ENCODE peak calls at places on chromosomes 7 and 10, in seven cellular contexts. One of them, this sample, is unnamed. For H3K4me1, the result is how much of the 10 kb centered on the place peaks cover.

GRCh38 chr7:516606-517456 is 2.8 kb downstream of the PDGFA start:
- DNase-seq in left lung: peak
- DNase-seq in stomach: peak
- DNase-seq in cardiac muscle cell: peak
- DNase-seq in pancreas: peak
- DNase-seq in K562: peak
- DNase-seq in esophagus squamous epithelium: no peak
- DNase-seq in this sample: no peak

GRCh38 chr7:50359995-50360925 is 55.7 kb downstream of the IKZF1 start:
- DNase-seq in K562: peak
- DNase-seq in cardiac muscle cell: no peak
- DNase-seq in esophagus squamous epithelium: no peak
- DNase-seq in stomach: no peak
- DNase-seq in left lung: no peak
- DNase-seq in pancreas: no peak
- DNase-seq in this sample: no peak

GRCh38 chr7:29955799-29956476 is 33.7 kb downstream of the SCRN1 start:
- DNase-seq in esophagus squamous epithelium: no peak
- DNase-seq in pancreas: no peak
- DNase-seq in cardiac muscle cell: no peak
- DNase-seq in stomach: no peak
- DNase-seq in K562: no peak
- DNase-seq in left lung: peak
- DNase-seq in this sample: no peak

GRCh38 chr10:13707156-13707881 is 120.6 kb downstream of the PRPF18 start:
- DNase-seq in stomach: peak
- DNase-seq in K562: peak
- DNase-seq in cardiac muscle cell: peak
- DNase-seq in pancreas: peak
- DNase-seq in left lung: peak
- DNase-seq in esophagus squamous epithelium: no peak
- DNase-seq in this sample: peak

GRCh38 chr10:100858742-100859141 is 54.0 kb upstream of the SLF2 start:
- DNase-seq in cardiac muscle cell: no peak
- DNase-seq in esophagus squamous epithelium: no peak
- DNase-seq in stomach: no peak
- DNase-seq in K562: no peak
- DNase-seq in left lung: no peak
- DNase-seq in pancreas: no peak
- DNase-seq in this sample: no peak

GRCh38 chr10:69176823-69177222 is 3.2 kb upstream of the SUPV3L1 start:
- DNase-seq in pancreas: no peak
- DNase-seq in cardiac muscle cell: no peak
- DNase-seq in K562: no peak
- DNase-seq in stomach: no peak
- DNase-seq in esophagus squamous epithelium: no peak
- DNase-seq in left lung: no peak
- DNase-seq in this sample: no peak

GRCh38 chr10:132960651-132961419 is 18.5 kb upstream of the CFAP46 start:
- DNase-seq in pancreas: no peak
- DNase-seq in esophagus squamous epithelium: no peak
- DNase-seq in K562: no peak
- DNase-seq in stomach: no peak
- DNase-seq in left lung: peak
- DNase-seq in cardiac muscle cell: no peak
- DNase-seq in this sample: no peak

GRCh38 chr10:6755891-6756460 is 175.9 kb upstream of the PRKCQ start:
- DNase-seq in stomach: no peak
- DNase-seq in cardiac muscle cell: no peak
- DNase-seq in esophagus squamous epithelium: no peak
- DNase-seq in left lung: no peak
- DNase-seq in pancreas: no peak
- DNase-seq in K562: no peak
- DNase-seq in this sample: peak

GRCh38 chr10:125222515-125222914 is 62.2 kb upstream of the CTBP2 start:
- DNase-seq in esophagus squamous epithelium: no peak
- DNase-seq in pancreas: no peak
- DNase-seq in cardiac muscle cell: no peak
- DNase-seq in stomach: no peak
- DNase-seq in left lung: no peak
- DNase-seq in K562: no peak
- DNase-seq in this sample: no peak

GRCh38 chr7:22561356-22561755 is 61.4 kb upstream of the STEAP1B start:
- DNase-seq in esophagus squamous epithelium: no peak
- DNase-seq in pancreas: peak
- DNase-seq in K562: no peak
- DNase-seq in cardiac muscle cell: peak
- DNase-seq in stomach: no peak
- DNase-seq in left lung: peak
- DNase-seq in this sample: no peak

GRCh38 chr7:135074096-135074495 is 73.8 kb upstream of the TMEM140 start:
- DNase-seq in esophagus squamous epithelium: no peak
- DNase-seq in left lung: no peak
- DNase-seq in K562: no peak
- DNase-seq in stomach: no peak
- DNase-seq in cardiac muscle cell: no peak
- DNase-seq in pancreas: no peak
- DNase-seq in this sample: peak

GRCh38 chr10:74975758-74976157 is 135.7 kb upstream of the SAMD8 start:
- DNase-seq in stomach: no peak
- DNase-seq in K562: no peak
- DNase-seq in cardiac muscle cell: no peak
- DNase-seq in esophagus squamous epithelium: no peak
- DNase-seq in pancreas: no peak
- DNase-seq in left lung: no peak
- DNase-seq in this sample: no peak

GRCh38 chr10:74977072-74977471 is 134.4 kb upstream of the SAMD8 start:
- DNase-seq in pancreas: no peak
- DNase-seq in K562: no peak
- DNase-seq in esophagus squamous epithelium: no peak
- DNase-seq in left lung: no peak
- DNase-seq in stomach: no peak
- DNase-seq in cardiac muscle cell: no peak
- DNase-seq in this sample: no peak

GRCh38 chr10:74976565-74976964 is 134.9 kb upstream of the SAMD8 start:
- DNase-seq in cardiac muscle cell: no peak
- DNase-seq in K562: no peak
- DNase-seq in pancreas: no peak
- DNase-seq in stomach: no peak
- DNase-seq in left lung: no peak
- DNase-seq in esophagus squamous epithelium: no peak
- DNase-seq in this sample: no peak

GRCh38 chr10:74981831-74982633 is 129.4 kb upstream of the SAMD8 start:
- DNase-seq in pancreas: peak
- DNase-seq in cardiac muscle cell: no peak
- DNase-seq in stomach: no peak
- DNase-seq in esophagus squamous epithelium: no peak
- DNase-seq in K562: no peak
- DNase-seq in left lung: no peak
- DNase-seq in this sample: no peak

GRCh38 chr10:74977913-74978847 is 133.3 kb upstream of the SAMD8 start:
- DNase-seq in pancreas: no peak
- DNase-seq in stomach: no peak
- DNase-seq in cardiac muscle cell: no peak
- DNase-seq in esophagus squamous epithelium: no peak
- DNase-seq in K562: no peak
- DNase-seq in left lung: no peak
- DNase-seq in this sample: no peak
- H3K4me3 ChIP-seq in pancreas: no peak
- H3K4me3 ChIP-seq in stomach: no peak
- H3K4me3 ChIP-seq in cardiac muscle cell: no peak
- H3K4me3 ChIP-seq in esophagus squamous epithelium: no peak
- H3K4me3 ChIP-seq in K562: no peak
- H3K4me3 ChIP-seq in left lung: no peak
- H3K4me3 ChIP-seq in this sample: no peak

GRCh38 chr10:32346134-32346550 is 816 bp downstream of the EPC1 start:
- DNase-seq in stomach: peak
- DNase-seq in K562: peak
- DNase-seq in left lung: peak
- DNase-seq in esophagus squamous epithelium: peak
- DNase-seq in pancreas: peak
- DNase-seq in cardiac muscle cell: peak
- DNase-seq in this sample: peak
- H3K4me1 ChIP-seq in stomach: under half
- H3K4me1 ChIP-seq in K562: under half
- H3K4me1 ChIP-seq in left lung: half or more
- H3K4me1 ChIP-seq in esophagus squamous epithelium: under half
- H3K4me1 ChIP-seq in pancreas: under half
- H3K4me1 ChIP-seq in cardiac muscle cell: under half
- H3K4me1 ChIP-seq in this sample: half or more

GRCh38 chr7:12715372-12716133 is 28.1 kb downstream of the ARL4A start:
- DNase-seq in pancreas: peak
- DNase-seq in esophagus squamous epithelium: peak
- DNase-seq in left lung: peak
- DNase-seq in stomach: peak
- DNase-seq in cardiac muscle cell: peak
- DNase-seq in K562: peak
- DNase-seq in this sample: peak
- H3K4me3 ChIP-seq in pancreas: no peak
- H3K4me3 ChIP-seq in esophagus squamous epithelium: peak
- H3K4me3 ChIP-seq in left lung: peak
- H3K4me3 ChIP-seq in stomach: peak
- H3K4me3 ChIP-seq in cardiac muscle cell: no peak
- H3K4me3 ChIP-seq in K562: peak
- H3K4me3 ChIP-seq in this sample: peak

GRCh38 chr10:79094412-79095175 is 25.8 kb downstream of the ZMIZ1 start:
- DNase-seq in stomach: no peak
- DNase-seq in left lung: no peak
- DNase-seq in cardiac muscle cell: no peak
- DNase-seq in K562: no peak
- DNase-seq in pancreas: no peak
- DNase-seq in esophagus squamous epithelium: no peak
- DNase-seq in this sample: no peak
- H3K4me1 ChIP-seq in stomach: half or more
- H3K4me1 ChIP-seq in left lung: half or more
- H3K4me1 ChIP-seq in cardiac muscle cell: under half
- H3K4me1 ChIP-seq in K562: half or more
- H3K4me1 ChIP-seq in pancreas: half or more
- H3K4me1 ChIP-seq in esophagus squamous epithelium: half or more
- H3K4me1 ChIP-seq in this sample: under half

DNA sequence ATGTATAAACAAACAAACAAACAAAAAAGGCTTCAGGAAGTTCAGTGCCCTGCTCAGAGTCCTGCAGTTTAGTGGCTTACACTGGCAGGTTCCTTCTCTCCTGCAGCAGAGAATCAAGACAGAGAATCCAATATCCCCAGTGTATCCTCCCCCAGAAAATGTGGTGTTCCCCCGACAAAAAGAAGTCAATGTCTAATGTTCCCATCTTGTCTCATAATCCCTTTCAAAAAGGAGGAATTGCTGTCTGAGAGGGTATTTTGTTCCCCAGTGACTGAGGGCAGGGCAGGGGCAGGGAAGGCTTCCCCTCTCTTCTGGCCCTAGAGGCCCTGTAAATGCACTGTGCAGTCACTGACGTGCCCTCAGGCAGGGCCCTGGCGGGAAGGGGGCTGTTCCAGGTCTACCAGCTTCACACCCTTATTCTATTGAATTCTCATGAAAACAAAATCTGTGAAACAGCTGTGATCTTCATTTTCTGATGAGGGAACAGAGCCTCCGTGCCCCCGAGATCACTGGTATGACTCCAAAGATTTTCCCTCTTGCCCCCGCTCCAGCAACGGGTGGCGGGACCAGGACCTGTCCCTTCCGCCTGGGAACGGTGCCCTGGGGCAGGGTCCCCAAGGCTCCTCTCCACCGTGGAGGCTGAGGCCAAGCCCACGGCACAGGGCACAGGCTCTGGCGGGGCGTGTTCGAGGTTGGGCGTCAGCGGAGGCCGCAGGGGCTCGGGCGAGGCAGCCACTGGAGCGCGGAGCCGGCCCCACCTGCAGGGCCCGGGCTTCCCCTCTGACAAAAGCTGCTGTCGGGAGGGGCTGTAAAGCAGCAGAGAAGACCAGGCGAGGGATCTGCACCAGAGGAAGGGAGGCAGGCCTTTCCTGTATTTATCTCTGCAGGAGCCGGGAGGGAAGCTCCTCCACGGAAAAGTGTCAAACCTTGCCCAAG is 13.4 kb upstream of the WDFY4 start:
- DNase-seq in K562: no peak
- DNase-seq in stomach: no peak
- DNase-seq in cardiac muscle cell: no peak
- DNase-seq in left lung: no peak
- DNase-seq in pancreas: no peak
- DNase-seq in esophagus squamous epithelium: peak
- DNase-seq in this sample: no peak
- H3K4me3 ChIP-seq in K562: no peak
- H3K4me3 ChIP-seq in stomach: no peak
- H3K4me3 ChIP-seq in cardiac muscle cell: no peak
- H3K4me3 ChIP-seq in left lung: no peak
- H3K4me3 ChIP-seq in pancreas: no peak
- H3K4me3 ChIP-seq in esophagus squamous epithelium: peak
- H3K4me3 ChIP-seq in this sample: no peak

GRCh38 chr10:71258046-71258445 is 45.7 kb downstream of the UNC5B start:
- DNase-seq in cardiac muscle cell: no peak
- DNase-seq in K562: no peak
- DNase-seq in pancreas: no peak
- DNase-seq in left lung: no peak
- DNase-seq in esophagus squamous epithelium: no peak
- DNase-seq in stomach: no peak
- DNase-seq in this sample: no peak
- H3K4me1 ChIP-seq in cardiac muscle cell: half or more
- H3K4me1 ChIP-seq in K562: under half
- H3K4me1 ChIP-seq in pancreas: under half
- H3K4me1 ChIP-seq in left lung: under half
- H3K4me1 ChIP-seq in esophagus squamous epithelium: under half
- H3K4me1 ChIP-seq in stomach: under half
- H3K4me1 ChIP-seq in this sample: under half

GRCh38 chr7:131972251-131972650 is 415.8 kb upstream of the PODXL start:
- DNase-seq in left lung: no peak
- DNase-seq in stomach: no peak
- DNase-seq in pancreas: no peak
- DNase-seq in K562: no peak
- DNase-seq in cardiac muscle cell: no peak
- DNase-seq in esophagus squamous epithelium: no peak
- DNase-seq in this sample: no peak

GRCh38 chr7:131970602-131971001 is 414.2 kb upstream of the PODXL start:
- DNase-seq in stomach: no peak
- DNase-seq in K562: no peak
- DNase-seq in left lung: no peak
- DNase-seq in pancreas: no peak
- DNase-seq in cardiac muscle cell: no peak
- DNase-seq in esophagus squamous epithelium: no peak
- DNase-seq in this sample: no peak

GRCh38 chr7:131969560-131969959 is 413.1 kb upstream of the PODXL start:
- DNase-seq in stomach: no peak
- DNase-seq in esophagus squamous epithelium: no peak
- DNase-seq in K562: no peak
- DNase-seq in pancreas: no peak
- DNase-seq in cardiac muscle cell: no peak
- DNase-seq in left lung: no peak
- DNase-seq in this sample: no peak
- H3K4me3 ChIP-seq in stomach: no peak
- H3K4me3 ChIP-seq in esophagus squamous epithelium: no peak
- H3K4me3 ChIP-seq in K562: no peak
- H3K4me3 ChIP-seq in pancreas: no peak
- H3K4me3 ChIP-seq in cardiac muscle cell: no peak
- H3K4me3 ChIP-seq in left lung: no peak
- H3K4me3 ChIP-seq in this sample: no peak

GRCh38 chr10:80210259-80210658 is 4.9 kb upstream of the ANXA11 start:
- DNase-seq in cardiac muscle cell: no peak
- DNase-seq in pancreas: no peak
- DNase-seq in esophagus squamous epithelium: no peak
- DNase-seq in K562: no peak
- DNase-seq in left lung: no peak
- DNase-seq in stomach: no peak
- DNase-seq in this sample: no peak
- H3K4me1 ChIP-seq in cardiac muscle cell: under half
- H3K4me1 ChIP-seq in pancreas: under half
- H3K4me1 ChIP-seq in esophagus squamous epithelium: under half
- H3K4me1 ChIP-seq in K562: under half
- H3K4me1 ChIP-seq in left lung: under half
- H3K4me1 ChIP-seq in stomach: under half
- H3K4me1 ChIP-seq in this sample: under half

GRCh38 chr7:28747854-28748253 is 210.3 kb downstream of the TRIL start:
- DNase-seq in cardiac muscle cell: no peak
- DNase-seq in esophagus squamous epithelium: no peak
- DNase-seq in pancreas: no peak
- DNase-seq in K562: no peak
- DNase-seq in left lung: no peak
- DNase-seq in stomach: no peak
- DNase-seq in this sample: no peak
- H3K4me3 ChIP-seq in cardiac muscle cell: no peak
- H3K4me3 ChIP-seq in esophagus squamous epithelium: no peak
- H3K4me3 ChIP-seq in pancreas: no peak
- H3K4me3 ChIP-seq in K562: no peak
- H3K4me3 ChIP-seq in left lung: no peak
- H3K4me3 ChIP-seq in stomach: no peak
- H3K4me3 ChIP-seq in this sample: no peak